ENCODE peak calls at places on chromosomes 5 and 9, in nine cellular contexts. M is A549, Q is neuronal stem cell, B is fibroblast of lung, I is Karpas-422, X is esophagus squamous epithelium, P is lung, A is heart right ventricle, C is ovary. U is an unnamed sample. For H3K4me1 and H3K9me3, the result is how much of the 10 kb centered on the place peaks cover.

GRCh38 chr5:162485666-162486292 is 418.2 kb downstream of the GABRG2 start:
- DNase-seq in M (no peak), Q (no peak), B (no peak), I (no peak), X (no peak), P (no peak), A (no peak), C (no peak), U (no peak)

GRCh38 chr9:103533318-103533717 is 538.2 kb downstream of the CYLC2 start:
- DNase-seq in M (no peak), Q (no peak), B (no peak), I (no peak), X (no peak), P (no peak), A (no peak), C (no peak), U (no peak)

GRCh38 chr9:135591491-135592330 is 30.2 kb downstream of the PAEP start:
- DNase-seq in M (no peak), Q (no peak), B (no peak), I (no peak), X (no peak), P (no peak), A (no peak), C (no peak), U (peak)

GRCh38 chr9:134895849-134896833 is 15.5 kb downstream of the FCN2 start:
- DNase-seq in M (peak), Q (no peak), B (peak), I (no peak), X (no peak), P (no peak), A (peak), C (peak), U (no peak)

GRCh38 chr5:11126844-11127243 is 365.8 kb upstream of the DAP start:
- DNase-seq in M (no peak), Q (no peak), B (no peak), I (no peak), X (no peak), P (no peak), A (no peak), C (no peak), U (no peak)

GRCh38 chr9:21695874-21696341 is 106.5 kb upstream of the MTAP start:
- DNase-seq in M (no peak), Q (no peak), B (no peak), I (no peak), X (no peak), P (no peak), A (no peak), C (no peak), U (no peak)

GRCh38 chr9:34443533-34443932 is 14.8 kb downstream of the FAM219A start:
- DNase-seq in M (no peak), Q (no peak), B (no peak), I (no peak), X (no peak), P (no peak), A (no peak), C (no peak), U (no peak)

GRCh38 chr9:136331556-136332481 is 4.5 kb downstream of the GPSM1 start:
- DNase-seq in M (no peak), Q (no peak), B (no peak), I (peak), X (no peak), P (no peak), A (peak), C (no peak), U (no peak)

GRCh38 chr5:135824541-135825041 is 9.9 kb upstream of the SLC25A48 start:
- DNase-seq in M (no peak), Q (no peak), B (no peak), I (no peak), X (no peak), P (peak), A (no peak), C (no peak), U (peak)

GRCh38 chr5:10485142-10485795 is 43.6 kb downstream of the ROPN1L start:
- DNase-seq in M (peak), Q (no peak), B (peak), I (peak), X (no peak), P (peak), A (peak), C (no peak), U (peak)

GRCh38 chr5:167160388-167160787 is 1131.1 kb upstream of the WWC1 start:
- DNase-seq in M (no peak), Q (no peak), B (no peak), I (no peak), X (no peak), P (no peak), A (no peak), C (no peak), U (no peak)

GRCh38 chr9:75001719-75002421 is 26.2 kb downstream of the CARNMT1 start:
- DNase-seq in M (peak), Q (peak), B (peak), I (peak), X (no peak), P (no peak), A (no peak), C (no peak), U (no peak)

GRCh38 chr9:109843651-109844050 is 63.7 kb downstream of the PALM2AKAP2 start:
- DNase-seq in M (no peak), Q (no peak), B (peak), I (no peak), X (no peak), P (no peak), A (peak), C (no peak), U (peak)

GRCh38 chr9:76216161-76216649 is 178.0 kb downstream of the RFK start:
- DNase-seq in M (peak), Q (no peak), B (peak), I (no peak), X (no peak), P (no peak), A (no peak), C (no peak), U (no peak)

GRCh38 chr5:134465856-134466240 is 54.2 kb upstream of the CDKN2AIPNL start:
- DNase-seq in M (peak), Q (peak), B (peak), I (no peak), X (peak), P (peak), A (peak), C (peak), U (peak)

GRCh38 chr5:91434348-91434747 is 51.2 kb upstream of the ARRDC3 start:
- DNase-seq in M (no peak), Q (no peak), B (no peak), I (no peak), X (no peak), P (no peak), A (no peak), C (no peak), U (no peak)

GRCh38 chr9:110217656-110218099 is 9.7 kb upstream of the C9orf152 start:
- DNase-seq in M (no peak), Q (peak), B (peak), I (peak), X (no peak), P (no peak), A (no peak), C (no peak), U (no peak)

GRCh38 chr9:96388144-96388543 is 4.6 kb upstream of the SLC35D2 start:
- DNase-seq in M (no peak), Q (no peak), B (no peak), I (no peak), X (no peak), P (no peak), A (no peak), C (no peak), U (no peak)

GRCh38 chr5:88824892-88825781 is 57.8 kb downstream of the MEF2C start:
- DNase-seq in M (no peak), Q (no peak), B (peak), I (peak), X (no peak), P (no peak), A (no peak), C (no peak), U (no peak)
- H3K4me3 ChIP-seq in M (no peak), Q (no peak), B (no peak), I (peak), X (no peak), P (no peak), A (no peak), C (no peak), U (no peak)

GRCh38 chr5:151238303-151238741 is 14.4 kb upstream of the CCDC69 start:
- DNase-seq in M (no peak), Q (no peak), B (no peak), I (peak), X (no peak), P (no peak), A (peak), C (peak), U (peak)
- H3K4me1 ChIP-seq in M (under half), Q (under half), B (under half), I (half or more), X (under half), P (under half), A (under half), C (under half), U (under half)

DNA sequence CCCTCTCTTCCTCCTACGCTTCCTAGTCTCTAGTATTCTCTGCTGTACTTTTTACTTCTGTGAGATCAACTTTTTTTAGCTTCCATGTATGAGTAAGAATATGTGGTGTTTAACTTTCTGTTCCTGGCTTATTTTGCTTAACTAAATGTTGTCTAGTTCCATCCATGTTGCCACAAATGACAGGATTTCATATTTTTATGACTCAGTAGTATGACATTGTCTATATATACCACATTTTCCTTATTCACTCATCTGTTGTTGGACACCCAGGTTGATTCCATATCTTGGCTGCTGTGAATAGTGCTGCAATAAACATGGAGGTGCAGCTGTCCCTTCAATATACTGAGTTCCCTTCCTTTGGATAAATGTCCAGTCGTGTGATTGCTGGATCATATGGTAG is 34.8 kb downstream of the FGD3 start:
- DNase-seq in M (no peak), Q (no peak), B (no peak), I (no peak), X (no peak), P (no peak), A (no peak), C (no peak), U (no peak)
- H3K9me3 ChIP-seq in M (under half), Q (under half), B (under half), I (under half), X (under half), P (under half), A (under half), C (under half), U (under half)

DNA sequence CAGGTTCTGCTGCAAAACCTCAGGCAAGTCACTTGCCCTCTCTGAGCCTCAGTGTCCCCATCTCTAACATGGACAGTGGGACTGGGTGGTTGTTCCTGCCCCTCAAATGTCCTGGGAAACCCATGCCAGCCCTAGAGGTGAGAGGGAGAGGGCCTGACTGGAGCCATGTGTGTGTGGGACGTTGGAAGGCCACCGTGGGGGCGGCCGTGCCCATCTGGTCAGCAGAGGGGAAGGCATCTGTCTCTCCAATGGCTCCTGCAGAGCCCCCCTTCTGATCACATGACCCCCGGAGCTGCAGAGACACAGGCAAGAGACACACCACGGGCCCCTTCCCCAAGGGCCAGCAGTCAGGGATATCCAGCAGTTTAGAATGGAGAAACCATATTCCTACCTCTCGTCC is 1.7 kb downstream of the DNM1 start:
- DNase-seq in M (no peak), Q (no peak), B (no peak), I (no peak), X (no peak), P (no peak), A (no peak), C (no peak), U (no peak)
- H3K4me3 ChIP-seq in M (peak), Q (peak), B (no peak), I (no peak), X (peak), P (no peak), A (no peak), C (no peak), U (no peak)

DNA sequence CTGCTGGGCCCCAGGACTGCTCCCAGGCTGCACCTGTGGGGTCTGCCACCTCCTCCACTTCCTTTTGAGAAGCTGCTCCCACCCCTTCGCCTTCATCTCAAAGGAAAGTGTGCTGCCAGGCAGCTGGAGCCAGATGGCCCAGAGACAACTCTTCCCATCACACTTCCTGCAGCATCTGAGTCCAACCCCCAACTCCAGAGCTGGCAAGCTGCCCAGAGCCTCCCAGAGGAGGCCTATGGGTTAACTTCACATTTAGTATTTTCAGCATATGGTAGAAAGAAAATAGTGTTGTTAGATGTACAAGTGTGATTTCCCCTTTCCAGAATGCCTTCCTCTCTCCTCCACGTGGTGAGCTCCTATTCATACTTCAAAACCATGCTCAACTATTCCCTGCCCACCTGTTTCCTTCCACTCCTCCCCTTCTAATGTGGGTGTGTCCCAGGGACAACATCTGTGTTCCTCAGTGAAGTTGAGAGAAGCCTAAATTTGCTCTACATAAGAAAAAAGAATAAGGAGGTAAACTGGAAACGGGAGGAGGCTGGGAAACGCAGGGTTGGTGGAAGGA is 38.6 kb upstream of the KCNMB1 start:
- DNase-seq in M (no peak), Q (no peak), B (no peak), I (no peak), X (no peak), P (no peak), A (peak), C (no peak), U (no peak)
- H3K4me1 ChIP-seq in M (under half), Q (under half), B (under half), I (under half), X (under half), P (under half), A (under half), C (under half), U (under half)

GRCh38 chr5:141384471-141385267 is 2.1 kb downstream of the PCDHGA7 start:
- DNase-seq in M (no peak), Q (no peak), B (no peak), I (no peak), X (no peak), P (no peak), A (no peak), C (no peak), U (no peak)

GRCh38 chr5:141388661-141389060 is 1.2 kb downstream of the PCDHGB4 start:
- DNase-seq in M (no peak), Q (no peak), B (no peak), I (no peak), X (no peak), P (no peak), A (no peak), C (no peak), U (no peak)

GRCh38 chr5:141392429-141393198 is at the start of gene PCDHGA8:
- DNase-seq in M (no peak), Q (no peak), B (no peak), I (no peak), X (no peak), P (no peak), A (no peak), C (no peak), U (no peak)

GRCh38 chr5:141393267-141393666 is 834 bp downstream of the PCDHGA8 start:
- DNase-seq in M (no peak), Q (no peak), B (no peak), I (no peak), X (no peak), P (no peak), A (no peak), C (no peak), U (no peak)

GRCh38 chr5:141389153-141390042 is 1.9 kb downstream of the PCDHGB4 start:
- DNase-seq in M (no peak), Q (no peak), B (no peak), I (no peak), X (no peak), P (no peak), A (no peak), C (no peak), U (no peak)
- H3K9me3 ChIP-seq in M (half or more), Q (under half), B (under half), I (under half), X (half or more), P (under half), A (under half), C (half or more), U (under half)

GRCh38 chr5:23234153-23234729 is 273.2 kb upstream of the PRDM9 start:
- DNase-seq in M (no peak), Q (no peak), B (no peak), I (no peak), X (no peak), P (no peak), A (no peak), C (no peak), U (no peak)
- H3K4me3 ChIP-seq in M (no peak), Q (no peak), B (no peak), I (no peak), X (no peak), P (no peak), A (no peak), C (no peak), U (no peak)

DNA sequence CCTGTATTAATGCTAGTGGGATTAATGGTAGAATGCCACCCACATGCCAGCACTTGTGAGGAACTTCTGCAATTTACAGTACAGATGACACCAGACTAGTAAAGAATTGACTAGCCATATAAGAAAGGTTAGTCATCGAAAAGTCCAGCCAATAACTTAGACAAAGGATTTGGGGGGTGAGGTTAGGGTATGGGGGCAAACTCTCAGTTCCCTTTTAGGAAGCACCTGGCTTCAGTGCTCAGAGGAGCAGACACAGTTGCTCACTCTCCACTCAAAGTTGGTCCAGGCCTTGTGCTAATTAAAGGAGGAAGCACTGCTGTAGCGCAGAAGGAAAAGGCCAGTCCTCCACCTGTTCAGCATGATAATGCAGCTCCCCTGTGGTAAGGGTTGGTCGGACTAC is 25.2 kb downstream of the TGFBR1 start:
- DNase-seq in M (no peak), Q (no peak), B (no peak), I (no peak), X (no peak), P (no peak), A (no peak), C (no peak), U (no peak)
- H3K4me1 ChIP-seq in M (under half), Q (under half), B (under half), I (under half), X (under half), P (under half), A (under half), C (under half), U (under half)

DNA sequence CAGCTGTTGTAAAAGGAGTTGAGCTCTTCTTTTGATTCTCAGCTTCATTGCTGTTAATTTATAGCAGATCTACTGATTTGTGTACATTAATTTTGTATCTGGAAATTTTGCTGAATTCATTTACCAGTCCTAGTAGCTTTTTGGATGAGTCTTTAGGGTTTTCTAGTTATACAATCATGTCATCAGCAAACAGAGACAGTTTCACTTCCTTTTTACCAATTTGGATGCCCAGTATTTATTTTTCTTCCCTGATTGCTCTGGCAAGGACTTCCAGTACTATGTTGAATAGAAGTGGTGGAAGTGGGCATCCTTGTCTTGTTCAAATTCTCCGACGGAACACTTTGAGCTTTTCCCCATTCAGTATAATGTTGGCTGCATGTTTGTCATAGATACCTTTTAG is 398.9 kb upstream of the POU5F2 start:
- DNase-seq in M (no peak), Q (no peak), B (no peak), I (no peak), X (no peak), P (no peak), A (no peak), C (no peak), U (no peak)
- H3K9me3 ChIP-seq in M (under half), Q (under half), B (under half), I (under half), X (under half), P (under half), A (under half), C (under half), U (under half)

GRCh38 chr5:1502046-1502736 is 21.6 kb downstream of the LPCAT1 start:
- DNase-seq in M (no peak), Q (no peak), B (no peak), I (peak), X (peak), P (peak), A (peak), C (no peak), U (no peak)
- H3K4me3 ChIP-seq in M (no peak), Q (no peak), B (no peak), I (peak), X (no peak), P (no peak), A (no peak), C (no peak), U (no peak)

U was measured in aorta.